ENCODE peak calls at places on chromosomes 6 and 20, in nine cellular contexts. One of them, this sample, is unnamed.

GRCh38 chr6:167980911-167981310 is 16.6 kb upstream of the KIF25 start:
- DNase-seq in lung: no peak
- DNase-seq in AG10803: no peak
- DNase-seq in thoracic aorta: no peak
- DNase-seq in fibroblast of the aortic adventitia: no peak
- DNase-seq in trophoblast cell: no peak
- DNase-seq in psoas muscle: no peak
- DNase-seq in foreskin fibroblast: no peak
- DNase-seq in cardiac fibroblast: peak; percentile 9
- DNase-seq in this sample: no peak

GRCh38 chr20:11608736-11609135 is 309.0 kb upstream of the BTBD3 start:
- DNase-seq in foreskin fibroblast: no peak
- DNase-seq in thoracic aorta: no peak
- DNase-seq in psoas muscle: no peak
- DNase-seq in AG10803: no peak
- DNase-seq in cardiac fibroblast: no peak
- DNase-seq in trophoblast cell: no peak
- DNase-seq in fibroblast of the aortic adventitia: no peak
- DNase-seq in lung: no peak
- DNase-seq in this sample: no peak

GRCh38 chr6:110509617-110510231 is 33.3 kb upstream of the SLC22A16 start:
- DNase-seq in fibroblast of the aortic adventitia: peak; percentile 78
- DNase-seq in lung: no peak
- DNase-seq in psoas muscle: no peak
- DNase-seq in foreskin fibroblast: peak; percentile 90
- DNase-seq in thoracic aorta: no peak
- DNase-seq in AG10803: peak; percentile 26
- DNase-seq in trophoblast cell: peak; percentile 64
- DNase-seq in cardiac fibroblast: peak; percentile 68
- DNase-seq in this sample: peak; percentile 33

GRCh38 chr6:69827491-69827890 is 30.7 kb upstream of the LMBRD1 start:
- DNase-seq in AG10803: peak; percentile 47
- DNase-seq in fibroblast of the aortic adventitia: peak; percentile 81
- DNase-seq in psoas muscle: no peak
- DNase-seq in foreskin fibroblast: peak; percentile 17
- DNase-seq in cardiac fibroblast: peak; percentile 67
- DNase-seq in thoracic aorta: no peak
- DNase-seq in lung: no peak
- DNase-seq in trophoblast cell: no peak
- DNase-seq in this sample: no peak

GRCh38 chr20:19693508-19693907 is 64.5 kb upstream of the RIN2 start:
- DNase-seq in foreskin fibroblast: no peak
- DNase-seq in AG10803: no peak
- DNase-seq in trophoblast cell: no peak
- DNase-seq in fibroblast of the aortic adventitia: no peak
- DNase-seq in cardiac fibroblast: no peak
- DNase-seq in thoracic aorta: no peak
- DNase-seq in psoas muscle: no peak
- DNase-seq in lung: no peak
- DNase-seq in this sample: no peak

GRCh38 chr6:45710304-45710821 is 305.3 kb downstream of the CLIC5 start:
- DNase-seq in fibroblast of the aortic adventitia: peak; percentile 51
- DNase-seq in cardiac fibroblast: peak; percentile 46
- DNase-seq in AG10803: peak; percentile 16
- DNase-seq in thoracic aorta: no peak
- DNase-seq in psoas muscle: no peak
- DNase-seq in lung: no peak
- DNase-seq in foreskin fibroblast: no peak
- DNase-seq in trophoblast cell: peak; percentile 27
- DNase-seq in this sample: no peak

GRCh38 chr6:148269386-148269785 is 73.3 kb upstream of the SASH1 start:
- DNase-seq in thoracic aorta: no peak
- DNase-seq in AG10803: no peak
- DNase-seq in fibroblast of the aortic adventitia: no peak
- DNase-seq in psoas muscle: no peak
- DNase-seq in trophoblast cell: no peak
- DNase-seq in lung: no peak
- DNase-seq in cardiac fibroblast: no peak
- DNase-seq in foreskin fibroblast: no peak
- DNase-seq in this sample: no peak

GRCh38 chr6:110554441-110554840 is 78.0 kb upstream of the SLC22A16 start:
- DNase-seq in thoracic aorta: no peak
- DNase-seq in psoas muscle: no peak
- DNase-seq in lung: no peak
- DNase-seq in trophoblast cell: no peak
- DNase-seq in fibroblast of the aortic adventitia: no peak
- DNase-seq in AG10803: no peak
- DNase-seq in cardiac fibroblast: no peak
- DNase-seq in foreskin fibroblast: no peak
- DNase-seq in this sample: no peak

GRCh38 chr20:16951876-16952275 is 203.7 kb downstream of the OTOR start:
- DNase-seq in fibroblast of the aortic adventitia: no peak
- DNase-seq in cardiac fibroblast: no peak
- DNase-seq in psoas muscle: no peak
- DNase-seq in foreskin fibroblast: no peak
- DNase-seq in AG10803: no peak
- DNase-seq in trophoblast cell: peak; percentile 92
- DNase-seq in thoracic aorta: no peak
- DNase-seq in lung: no peak
- DNase-seq in this sample: no peak

GRCh38 chr20:16955971-16956370 is 207.8 kb downstream of the OTOR start:
- DNase-seq in cardiac fibroblast: no peak
- DNase-seq in lung: no peak
- DNase-seq in psoas muscle: no peak
- DNase-seq in AG10803: no peak
- DNase-seq in trophoblast cell: no peak
- DNase-seq in foreskin fibroblast: no peak
- DNase-seq in fibroblast of the aortic adventitia: no peak
- DNase-seq in thoracic aorta: no peak
- DNase-seq in this sample: no peak

GRCh38 chr20:16952965-16953364 is 204.8 kb downstream of the OTOR start:
- DNase-seq in trophoblast cell: no peak
- DNase-seq in cardiac fibroblast: no peak
- DNase-seq in foreskin fibroblast: no peak
- DNase-seq in psoas muscle: no peak
- DNase-seq in lung: no peak
- DNase-seq in AG10803: no peak
- DNase-seq in fibroblast of the aortic adventitia: no peak
- DNase-seq in thoracic aorta: no peak
- DNase-seq in this sample: no peak

DNA sequence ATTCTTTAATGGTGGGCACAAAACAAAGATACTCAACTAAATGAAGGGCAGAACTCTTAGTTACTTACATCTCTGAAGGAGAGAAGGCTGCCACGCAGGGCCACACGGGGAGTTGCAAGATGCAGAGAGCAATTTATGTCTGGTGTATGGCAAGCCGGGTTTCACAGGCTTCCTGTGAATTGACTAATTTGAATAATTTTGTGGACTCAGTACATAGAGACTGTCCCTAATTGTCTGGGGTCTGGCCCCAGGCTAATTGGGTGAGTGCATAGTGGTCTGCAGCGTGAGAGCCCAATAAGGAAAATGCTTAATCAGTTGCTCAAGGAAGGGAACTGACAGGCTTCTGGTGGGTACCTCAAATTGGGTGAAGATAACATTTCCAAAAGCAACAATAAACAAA is 205.7 kb downstream of the OTOR start:
- DNase-seq in lung: no peak
- DNase-seq in cardiac fibroblast: no peak
- DNase-seq in fibroblast of the aortic adventitia: no peak
- DNase-seq in thoracic aorta: no peak
- DNase-seq in foreskin fibroblast: no peak
- DNase-seq in psoas muscle: no peak
- DNase-seq in trophoblast cell: no peak
- DNase-seq in AG10803: no peak
- DNase-seq in this sample: no peak
- H3K4me3 ChIP-seq in lung: no peak overlapping the region
- H3K4me3 ChIP-seq in cardiac fibroblast: no peak overlapping the region
- H3K4me3 ChIP-seq in fibroblast of the aortic adventitia: no peak overlapping the region
- H3K4me3 ChIP-seq in thoracic aorta: no peak overlapping the region
- H3K4me3 ChIP-seq in foreskin fibroblast: no peak overlapping the region
- H3K4me3 ChIP-seq in psoas muscle: no peak overlapping the region
- H3K4me3 ChIP-seq in trophoblast cell: no peak overlapping the region
- H3K4me3 ChIP-seq in AG10803: no peak overlapping the region
- H3K4me3 ChIP-seq in this sample: no peak overlapping the region

DNA sequence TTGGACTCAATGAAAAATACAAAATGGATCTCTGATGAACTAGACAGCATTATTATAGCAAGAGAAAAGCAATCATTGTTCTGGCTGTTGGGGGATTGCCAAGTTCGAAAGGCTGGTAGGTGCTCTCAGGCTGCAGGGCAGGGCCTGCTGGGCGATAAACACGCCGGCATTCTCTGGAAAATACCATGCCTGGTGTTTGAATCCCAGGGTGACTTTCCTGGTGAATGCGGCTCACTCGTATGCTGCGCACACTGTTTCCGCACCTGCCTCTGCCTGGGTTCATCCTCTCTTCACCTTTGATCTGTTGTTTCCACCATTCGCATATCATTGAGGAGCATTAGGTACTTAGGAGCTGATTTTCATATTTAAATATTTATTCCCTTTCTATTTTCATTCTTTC is 37.4 kb downstream of the GCNT2 start:
- DNase-seq in AG10803: no peak
- DNase-seq in thoracic aorta: no peak
- DNase-seq in fibroblast of the aortic adventitia: no peak
- DNase-seq in trophoblast cell: no peak
- DNase-seq in lung: no peak
- DNase-seq in foreskin fibroblast: no peak
- DNase-seq in cardiac fibroblast: no peak
- DNase-seq in psoas muscle: no peak
- DNase-seq in this sample: no peak
- H3K4me3 ChIP-seq in AG10803: no peak overlapping the region
- H3K4me3 ChIP-seq in thoracic aorta: no peak overlapping the region
- H3K4me3 ChIP-seq in fibroblast of the aortic adventitia: no peak overlapping the region
- H3K4me3 ChIP-seq in trophoblast cell: no peak overlapping the region
- H3K4me3 ChIP-seq in lung: no peak overlapping the region
- H3K4me3 ChIP-seq in foreskin fibroblast: no peak overlapping the region
- H3K4me3 ChIP-seq in cardiac fibroblast: no peak overlapping the region
- H3K4me3 ChIP-seq in psoas muscle: no peak overlapping the region
- H3K4me3 ChIP-seq in this sample: no peak overlapping the region

DNA sequence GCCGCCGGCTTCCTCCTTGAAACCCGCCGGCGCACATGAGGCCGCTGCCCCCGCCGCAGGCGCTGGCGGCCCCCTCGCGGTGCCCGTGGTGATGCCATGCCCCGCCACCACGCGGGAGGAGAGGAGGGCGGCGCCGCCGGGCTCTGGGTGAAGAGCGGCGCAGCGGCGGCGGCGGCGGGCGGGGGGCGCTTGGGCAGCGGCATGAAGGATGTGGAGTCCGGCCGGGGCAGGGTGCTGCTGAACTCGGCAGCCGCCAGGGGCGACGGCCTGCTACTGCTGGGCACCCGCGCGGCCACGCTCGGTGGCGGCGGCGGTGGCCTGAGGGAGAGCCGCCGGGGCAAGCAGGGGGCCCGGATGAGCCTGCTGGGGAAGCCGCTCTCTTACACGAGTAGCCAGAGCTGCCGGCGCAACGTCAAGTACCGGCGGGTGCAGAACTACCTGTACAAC is 253 bp downstream of the KCNQ5 start:
- DNase-seq in trophoblast cell: no peak
- DNase-seq in thoracic aorta: no peak
- DNase-seq in foreskin fibroblast: peak; percentile 29
- DNase-seq in cardiac fibroblast: peak; percentile 49
- DNase-seq in lung: no peak
- DNase-seq in AG10803: peak; percentile 48
- DNase-seq in fibroblast of the aortic adventitia: peak; percentile 16
- DNase-seq in psoas muscle: peak; percentile 52
- DNase-seq in this sample: peak; percentile 36
- H3K4me3 ChIP-seq in trophoblast cell: peak overlapping the region; percentile 74
- H3K4me3 ChIP-seq in thoracic aorta: peak overlapping the region; percentile 87
- H3K4me3 ChIP-seq in foreskin fibroblast: peak overlapping the region; percentile 72
- H3K4me3 ChIP-seq in cardiac fibroblast: peak overlapping the region; percentile 62
- H3K4me3 ChIP-seq in lung: peak overlapping the region; percentile 5
- H3K4me3 ChIP-seq in AG10803: peak overlapping the region; percentile 72
- H3K4me3 ChIP-seq in fibroblast of the aortic adventitia: peak overlapping the region; percentile 77
- H3K4me3 ChIP-seq in psoas muscle: peak overlapping the region; percentile 86
- H3K4me3 ChIP-seq in this sample: peak overlapping the region; percentile 48

GRCh38 chr6:44284119-44284518 is 13.9 kb downstream of the TMEM151B start:
- DNase-seq in lung: no peak
- DNase-seq in psoas muscle: no peak
- DNase-seq in fibroblast of the aortic adventitia: no peak
- DNase-seq in AG10803: no peak
- DNase-seq in trophoblast cell: no peak
- DNase-seq in foreskin fibroblast: no peak
- DNase-seq in thoracic aorta: no peak
- DNase-seq in cardiac fibroblast: no peak
- DNase-seq in this sample: no peak
- H3K4me3 ChIP-seq in lung: no peak overlapping the region
- H3K4me3 ChIP-seq in psoas muscle: no peak overlapping the region
- H3K4me3 ChIP-seq in fibroblast of the aortic adventitia: no peak overlapping the region
- H3K4me3 ChIP-seq in AG10803: no peak overlapping the region
- H3K4me3 ChIP-seq in trophoblast cell: no peak overlapping the region
- H3K4me3 ChIP-seq in foreskin fibroblast: no peak overlapping the region
- H3K4me3 ChIP-seq in thoracic aorta: no peak overlapping the region
- H3K4me3 ChIP-seq in cardiac fibroblast: no peak overlapping the region
- H3K4me3 ChIP-seq in this sample: no peak overlapping the region

DNA sequence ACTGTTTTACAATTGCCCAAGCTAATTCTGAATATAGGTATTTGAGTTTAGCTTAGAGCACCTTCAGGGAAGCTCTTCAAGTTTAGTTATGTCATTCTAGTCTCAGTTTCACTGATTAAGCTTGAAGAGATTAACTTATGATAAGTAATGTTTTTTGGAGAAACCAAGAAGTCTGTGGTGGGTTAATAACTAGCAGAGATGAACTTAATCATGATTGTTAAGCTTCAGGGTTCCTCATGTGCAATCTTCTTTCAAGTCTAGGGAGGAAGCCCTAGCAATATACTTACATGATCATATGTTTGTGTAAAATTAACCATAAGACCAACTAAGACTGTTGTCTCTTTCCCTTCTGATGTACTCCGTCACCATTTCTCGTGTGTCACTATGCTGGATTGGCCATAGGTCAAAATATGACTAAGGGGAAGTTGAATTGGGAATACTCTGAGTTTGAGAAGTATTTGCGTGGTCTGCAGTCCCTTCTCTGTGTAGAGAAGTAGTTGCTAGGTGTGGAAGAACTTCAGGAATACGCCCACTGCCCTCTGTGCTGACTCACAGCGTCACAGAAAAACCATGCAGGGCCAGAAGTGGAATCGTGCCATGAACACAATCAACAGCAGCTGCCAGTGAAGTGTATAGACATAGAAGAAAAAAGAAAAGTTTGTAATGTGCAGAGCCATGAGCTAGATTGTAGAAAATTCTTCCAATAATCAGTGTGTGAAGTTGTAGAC is 88.3 kb downstream of the SH3BGRL2 start:
- DNase-seq in cardiac fibroblast: peak; percentile 63
- DNase-seq in AG10803: peak; percentile 48
- DNase-seq in fibroblast of the aortic adventitia: peak; percentile 65
- DNase-seq in psoas muscle: no peak
- DNase-seq in trophoblast cell: no peak
- DNase-seq in lung: no peak
- DNase-seq in thoracic aorta: no peak
- DNase-seq in foreskin fibroblast: peak; percentile 47
- DNase-seq in this sample: no peak
- H3K4me3 ChIP-seq in cardiac fibroblast: no peak overlapping the region
- H3K4me3 ChIP-seq in AG10803: no peak overlapping the region
- H3K4me3 ChIP-seq in fibroblast of the aortic adventitia: no peak overlapping the region
- H3K4me3 ChIP-seq in psoas muscle: no peak overlapping the region
- H3K4me3 ChIP-seq in trophoblast cell: no peak overlapping the region
- H3K4me3 ChIP-seq in lung: no peak overlapping the region
- H3K4me3 ChIP-seq in thoracic aorta: no peak overlapping the region
- H3K4me3 ChIP-seq in foreskin fibroblast: no peak overlapping the region
- H3K4me3 ChIP-seq in this sample: no peak overlapping the region

GRCh38 chr6:12060780-12061619 is 48.9 kb downstream of the HIVEP1 start:
- DNase-seq in psoas muscle: peak; percentile 44
- DNase-seq in AG10803: no peak
- DNase-seq in thoracic aorta: no peak
- DNase-seq in foreskin fibroblast: no peak
- DNase-seq in fibroblast of the aortic adventitia: no peak
- DNase-seq in trophoblast cell: peak; percentile 2
- DNase-seq in cardiac fibroblast: peak; percentile 71
- DNase-seq in lung: peak; percentile 58
- DNase-seq in this sample: peak; percentile 79
- H3K4me3 ChIP-seq in psoas muscle: no peak overlapping the region
- H3K4me3 ChIP-seq in AG10803: no peak overlapping the region
- H3K4me3 ChIP-seq in thoracic aorta: peak overlapping the region; percentile 44
- H3K4me3 ChIP-seq in foreskin fibroblast: no peak overlapping the region
- H3K4me3 ChIP-seq in fibroblast of the aortic adventitia: no peak overlapping the region
- H3K4me3 ChIP-seq in trophoblast cell: peak overlapping the region; percentile 43
- H3K4me3 ChIP-seq in cardiac fibroblast: no peak overlapping the region
- H3K4me3 ChIP-seq in lung: no peak overlapping the region
- H3K4me3 ChIP-seq in this sample: no peak overlapping the region

This sample was measured in body of pancreas.